ENCODE peak calls at places on chromosomes 11 and 22, in seven cellular contexts. One of them, this sample, is unnamed.

GRCh38 chr22:22800716-22801115 is 86.9 kb upstream of the IGLL5 start:
- DNase-seq in activated CD4-positive, CD25-positive, alpha-beta regulatory T cell: no peak
- DNase-seq in IMR-90: peak
- DNase-seq in HuH-7.5: no peak
- DNase-seq in T-cell: no peak
- DNase-seq in EH: peak
- DNase-seq in ELF-1: no peak
- DNase-seq in this sample: no peak

GRCh38 chr11:31582697-31583096 is 73.1 kb downstream of the ELP4 start:
- DNase-seq in HuH-7.5: no peak
- DNase-seq in ELF-1: no peak
- DNase-seq in T-cell: no peak
- DNase-seq in EH: no peak
- DNase-seq in activated CD4-positive, CD25-positive, alpha-beta regulatory T cell: no peak
- DNase-seq in IMR-90: no peak
- DNase-seq in this sample: no peak

GRCh38 chr11:133821776-133822175 is 23.5 kb downstream of the SPATA19 start:
- DNase-seq in IMR-90: no peak
- DNase-seq in T-cell: no peak
- DNase-seq in EH: no peak
- DNase-seq in activated CD4-positive, CD25-positive, alpha-beta regulatory T cell: no peak
- DNase-seq in HuH-7.5: no peak
- DNase-seq in ELF-1: peak
- DNase-seq in this sample: peak

GRCh38 chr11:45543808-45544422 is 121.5 kb downstream of the CHST1 start:
- DNase-seq in EH: peak
- DNase-seq in HuH-7.5: no peak
- DNase-seq in IMR-90: peak
- DNase-seq in T-cell: no peak
- DNase-seq in activated CD4-positive, CD25-positive, alpha-beta regulatory T cell: no peak
- DNase-seq in ELF-1: peak
- DNase-seq in this sample: peak

GRCh38 chr22:29269731-29270474 is 1.8 kb downstream of the EWSR1 start:
- DNase-seq in ELF-1: peak
- DNase-seq in HuH-7.5: no peak
- DNase-seq in T-cell: no peak
- DNase-seq in IMR-90: peak
- DNase-seq in activated CD4-positive, CD25-positive, alpha-beta regulatory T cell: no peak
- DNase-seq in EH: peak
- DNase-seq in this sample: no peak

GRCh38 chr22:49106136-49106930 is 721.3 kb downstream of the BRD1 start:
- DNase-seq in T-cell: no peak
- DNase-seq in HuH-7.5: no peak
- DNase-seq in EH: no peak
- DNase-seq in ELF-1: peak
- DNase-seq in IMR-90: no peak
- DNase-seq in activated CD4-positive, CD25-positive, alpha-beta regulatory T cell: no peak
- DNase-seq in this sample: no peak

GRCh38 chr11:57680552-57680874 is 12.6 kb downstream of the ZDHHC5 start:
- DNase-seq in ELF-1: no peak
- DNase-seq in IMR-90: peak
- DNase-seq in EH: peak
- DNase-seq in T-cell: no peak
- DNase-seq in HuH-7.5: no peak
- DNase-seq in activated CD4-positive, CD25-positive, alpha-beta regulatory T cell: no peak
- DNase-seq in this sample: peak

GRCh38 chr11:86737752-86738151 is 62.6 kb upstream of the PRSS23 start:
- DNase-seq in IMR-90: peak
- DNase-seq in activated CD4-positive, CD25-positive, alpha-beta regulatory T cell: no peak
- DNase-seq in T-cell: no peak
- DNase-seq in HuH-7.5: no peak
- DNase-seq in EH: peak
- DNase-seq in ELF-1: no peak
- DNase-seq in this sample: no peak

GRCh38 chr11:117026593-117027330 is 71.5 kb downstream of the SIK3 start:
- DNase-seq in EH: peak
- DNase-seq in IMR-90: peak
- DNase-seq in activated CD4-positive, CD25-positive, alpha-beta regulatory T cell: no peak
- DNase-seq in T-cell: no peak
- DNase-seq in ELF-1: no peak
- DNase-seq in HuH-7.5: no peak
- DNase-seq in this sample: no peak

GRCh38 chr11:57772562-57772961 is 11.0 kb downstream of the CTNND1 start:
- DNase-seq in HuH-7.5: no peak
- DNase-seq in IMR-90: peak
- DNase-seq in EH: peak
- DNase-seq in ELF-1: no peak
- DNase-seq in T-cell: no peak
- DNase-seq in activated CD4-positive, CD25-positive, alpha-beta regulatory T cell: no peak
- DNase-seq in this sample: no peak

GRCh38 chr22:45879552-45879949 is 97.4 kb downstream of the WNT7B start:
- DNase-seq in EH: no peak
- DNase-seq in HuH-7.5: no peak
- DNase-seq in ELF-1: no peak
- DNase-seq in IMR-90: no peak
- DNase-seq in activated CD4-positive, CD25-positive, alpha-beta regulatory T cell: no peak
- DNase-seq in T-cell: no peak
- DNase-seq in this sample: no peak

GRCh38 chr11:50032574-50032973 is at the start of gene OR4C45:
- DNase-seq in HuH-7.5: no peak
- DNase-seq in EH: no peak
- DNase-seq in ELF-1: no peak
- DNase-seq in IMR-90: no peak
- DNase-seq in T-cell: no peak
- DNase-seq in activated CD4-positive, CD25-positive, alpha-beta regulatory T cell: no peak
- DNase-seq in this sample: no peak

GRCh38 chr11:113249491-113249763 is 65.0 kb upstream of the TTC12 start:
- DNase-seq in EH: peak
- DNase-seq in ELF-1: no peak
- DNase-seq in HuH-7.5: no peak
- DNase-seq in activated CD4-positive, CD25-positive, alpha-beta regulatory T cell: no peak
- DNase-seq in T-cell: no peak
- DNase-seq in IMR-90: no peak
- DNase-seq in this sample: no peak

GRCh38 chr22:47574551-47574950 is 812.1 kb downstream of the TBC1D22A start:
- DNase-seq in ELF-1: no peak
- DNase-seq in EH: no peak
- DNase-seq in activated CD4-positive, CD25-positive, alpha-beta regulatory T cell: no peak
- DNase-seq in HuH-7.5: no peak
- DNase-seq in T-cell: no peak
- DNase-seq in IMR-90: no peak
- DNase-seq in this sample: no peak

GRCh38 chr11:2916892-2917645 is 12.2 kb downstream of the PHLDA2 start:
- DNase-seq in ELF-1: no peak
- DNase-seq in EH: no peak
- DNase-seq in IMR-90: no peak
- DNase-seq in T-cell: no peak
- DNase-seq in HuH-7.5: no peak
- DNase-seq in activated CD4-positive, CD25-positive, alpha-beta regulatory T cell: no peak
- DNase-seq in this sample: no peak

GRCh38 chr11:9506489-9507343 is 45.9 kb downstream of the ZNF143 start:
- DNase-seq in T-cell: peak
- DNase-seq in EH: peak
- DNase-seq in activated CD4-positive, CD25-positive, alpha-beta regulatory T cell: peak
- DNase-seq in IMR-90: peak
- DNase-seq in HuH-7.5: no peak
- DNase-seq in ELF-1: peak
- DNase-seq in this sample: peak

GRCh38 chr11:119509277-119509841 is 86.4 kb upstream of the THY1 start:
- DNase-seq in HuH-7.5: no peak
- DNase-seq in EH: peak
- DNase-seq in T-cell: no peak
- DNase-seq in ELF-1: no peak
- DNase-seq in IMR-90: peak
- DNase-seq in activated CD4-positive, CD25-positive, alpha-beta regulatory T cell: no peak
- DNase-seq in this sample: no peak

GRCh38 chr11:63520606-63521170 is 14.8 kb downstream of the LGALS12 start:
- DNase-seq in T-cell: no peak
- DNase-seq in IMR-90: peak
- DNase-seq in EH: peak
- DNase-seq in HuH-7.5: no peak
- DNase-seq in activated CD4-positive, CD25-positive, alpha-beta regulatory T cell: no peak
- DNase-seq in ELF-1: no peak
- DNase-seq in this sample: no peak

GRCh38 chr11:65128182-65129145 is 5.9 kb downstream of the SYVN1 start:
- DNase-seq in EH: no peak
- DNase-seq in ELF-1: no peak
- DNase-seq in HuH-7.5: no peak
- DNase-seq in IMR-90: no peak
- DNase-seq in activated CD4-positive, CD25-positive, alpha-beta regulatory T cell: no peak
- DNase-seq in T-cell: no peak
- DNase-seq in this sample: no peak

GRCh38 chr11:7571640-7572000 is 57.8 kb downstream of the PPFIBP2 start:
- DNase-seq in T-cell: no peak
- DNase-seq in EH: peak
- DNase-seq in activated CD4-positive, CD25-positive, alpha-beta regulatory T cell: no peak
- DNase-seq in IMR-90: peak
- DNase-seq in HuH-7.5: no peak
- DNase-seq in ELF-1: peak
- DNase-seq in this sample: peak

GRCh38 chr11:69369945-69370344 is 76.0 kb downstream of the MYEOV start:
- DNase-seq in T-cell: no peak
- DNase-seq in IMR-90: no peak
- DNase-seq in EH: no peak
- DNase-seq in ELF-1: no peak
- DNase-seq in HuH-7.5: no peak
- DNase-seq in activated CD4-positive, CD25-positive, alpha-beta regulatory T cell: no peak
- DNase-seq in this sample: no peak

GRCh38 chr11:115060840-115061239 is 382.5 kb downstream of the NXPE2 start:
- DNase-seq in IMR-90: no peak
- DNase-seq in HuH-7.5: no peak
- DNase-seq in EH: no peak
- DNase-seq in ELF-1: peak
- DNase-seq in activated CD4-positive, CD25-positive, alpha-beta regulatory T cell: no peak
- DNase-seq in T-cell: no peak
- DNase-seq in this sample: no peak

GRCh38 chr22:20653795-20654342 is 120.0 kb upstream of the SERPIND1 start:
- DNase-seq in IMR-90: no peak
- DNase-seq in T-cell: no peak
- DNase-seq in ELF-1: no peak
- DNase-seq in HuH-7.5: no peak
- DNase-seq in activated CD4-positive, CD25-positive, alpha-beta regulatory T cell: no peak
- DNase-seq in EH: no peak
- DNase-seq in this sample: no peak

GRCh38 chr11:69862797-69863543 is 43.8 kb upstream of the FGF3 start:
- DNase-seq in HuH-7.5: no peak
- DNase-seq in T-cell: no peak
- DNase-seq in EH: no peak
- DNase-seq in activated CD4-positive, CD25-positive, alpha-beta regulatory T cell: no peak
- DNase-seq in ELF-1: no peak
- DNase-seq in IMR-90: no peak
- DNase-seq in this sample: no peak

GRCh38 chr22:23177197-23177596 is 3.1 kb upstream of the BCR start:
- DNase-seq in activated CD4-positive, CD25-positive, alpha-beta regulatory T cell: no peak
- DNase-seq in ELF-1: peak
- DNase-seq in HuH-7.5: no peak
- DNase-seq in EH: no peak
- DNase-seq in IMR-90: no peak
- DNase-seq in T-cell: no peak
- DNase-seq in this sample: no peak

GRCh38 chr22:23418159-23418788 is 161.8 kb downstream of the IGLL1 start:
- DNase-seq in EH: no peak
- DNase-seq in HuH-7.5: no peak
- DNase-seq in IMR-90: no peak
- DNase-seq in T-cell: no peak
- DNase-seq in activated CD4-positive, CD25-positive, alpha-beta regulatory T cell: no peak
- DNase-seq in ELF-1: no peak
- DNase-seq in this sample: no peak

GRCh38 chr11:11987503-11988022 is 20.9 kb downstream of the DKK3 start:
- DNase-seq in T-cell: no peak
- DNase-seq in HuH-7.5: no peak
- DNase-seq in IMR-90: peak
- DNase-seq in EH: peak
- DNase-seq in activated CD4-positive, CD25-positive, alpha-beta regulatory T cell: no peak
- DNase-seq in ELF-1: no peak
- DNase-seq in this sample: peak

GRCh38 chr11:67607507-67607906 is 771 bp downstream of the NDUFV1 start:
- DNase-seq in T-cell: no peak
- DNase-seq in activated CD4-positive, CD25-positive, alpha-beta regulatory T cell: no peak
- DNase-seq in HuH-7.5: no peak
- DNase-seq in ELF-1: no peak
- DNase-seq in IMR-90: no peak
- DNase-seq in EH: no peak
- DNase-seq in this sample: no peak

GRCh38 chr11:69919659-69920499 is 100.7 kb upstream of the FGF3 start:
- DNase-seq in activated CD4-positive, CD25-positive, alpha-beta regulatory T cell: no peak
- DNase-seq in T-cell: no peak
- DNase-seq in HuH-7.5: no peak
- DNase-seq in IMR-90: no peak
- DNase-seq in EH: no peak
- DNase-seq in ELF-1: no peak
- DNase-seq in this sample: no peak

GRCh38 chr11:18720086-18720810 is 5.7 kb downstream of the IGSF22 start:
- DNase-seq in T-cell: no peak
- DNase-seq in ELF-1: no peak
- DNase-seq in EH: peak
- DNase-seq in activated CD4-positive, CD25-positive, alpha-beta regulatory T cell: no peak
- DNase-seq in IMR-90: peak
- DNase-seq in HuH-7.5: no peak
- DNase-seq in this sample: no peak